ENCODE peak calls at places on chromosome 7, in seven cellular contexts. D, V, Y, W, B, Q and J are unnamed samples.

GRCh38 chr7:139526578-139527544 is 3.4 kb downstream of the CLEC2L start:
- DNase-seq in D (no peak), V (no peak), Y (no peak), W (no peak), B (no peak), Q (no peak), J (no peak)

GRCh38 chr7:31017036-31017747 is 34.9 kb upstream of the ADCYAP1R1 start:
- DNase-seq in D (no peak), V (peak), Y (no peak), W (no peak), B (no peak), Q (no peak), J (no peak)

GRCh38 chr7:106283831-106284515 is 810 bp downstream of the NAMPT start:
- DNase-seq in D (peak), V (peak), Y (no peak), W (no peak), B (peak), Q (no peak), J (peak)

GRCh38 chr7:156545989-156546388 is 94.6 kb upstream of the RNF32 start:
- DNase-seq in D (no peak), V (no peak), Y (no peak), W (peak), B (no peak), Q (no peak), J (no peak)

GRCh38 chr7:35630573-35630972 is 64.4 kb downstream of the HERPUD2 start:
- DNase-seq in D (no peak), V (no peak), Y (no peak), W (no peak), B (no peak), Q (no peak), J (no peak)

GRCh38 chr7:90719159-90719558 is 123.0 kb downstream of the CDK14 start:
- DNase-seq in D (no peak), V (no peak), Y (no peak), W (no peak), B (no peak), Q (no peak), J (no peak)

GRCh38 chr7:35261476-35262285 is 7.8 kb upstream of the TBX20 start:
- DNase-seq in D (no peak), V (peak), Y (no peak), W (no peak), B (no peak), Q (no peak), J (no peak)

GRCh38 chr7:147406521-147407115 is 1183.9 kb upstream of the C7orf33 start:
- DNase-seq in D (no peak), V (no peak), Y (no peak), W (no peak), B (no peak), Q (no peak), J (no peak)

GRCh38 chr7:47950714-47951113 is 2.4 kb upstream of the PKD1L1 start:
- DNase-seq in D (no peak), V (peak), Y (no peak), W (no peak), B (no peak), Q (peak), J (no peak)

GRCh38 chr7:50660040-50660829 is 95.0 kb upstream of the DDC start:
- DNase-seq in D (peak), V (no peak), Y (no peak), W (no peak), B (peak), Q (peak), J (peak)

GRCh38 chr7:159056722-159057121 is 87.9 kb downstream of the VIPR2 start:
- DNase-seq in D (no peak), V (no peak), Y (no peak), W (no peak), B (no peak), Q (peak), J (no peak)

GRCh38 chr7:143434660-143435059 is 8.6 kb upstream of the TAS2R60 start:
- DNase-seq in D (no peak), V (no peak), Y (no peak), W (no peak), B (no peak), Q (no peak), J (no peak)

GRCh38 chr7:141702047-141702567 is at the start of gene DENND11:
- DNase-seq in D (peak), V (peak), Y (peak), W (no peak), B (peak), Q (no peak), J (peak)

GRCh38 chr7:47170516-47170915 is 411.4 kb downstream of the TNS3 start:
- DNase-seq in D (no peak), V (no peak), Y (no peak), W (no peak), B (no peak), Q (no peak), J (no peak)

GRCh38 chr7:43572516-43573049 is 10.3 kb upstream of the STK17A start:
- DNase-seq in D (no peak), V (no peak), Y (no peak), W (no peak), B (peak), Q (no peak), J (no peak)

GRCh38 chr7:158134824-158135223 is 452.8 kb downstream of the PTPRN2 start:
- DNase-seq in D (no peak), V (no peak), Y (no peak), W (no peak), B (no peak), Q (no peak), J (no peak)